ENCODE peak calls at places on chromosomes 11 and 22, in nine cellular contexts. E, F, D, W, P, N, G, X and U are unnamed samples.

GRCh38 chr22:38870312-38870741 is 1.7 kb downstream of the CBX6 start:
- DNase-seq in E (peak), F (peak), D (peak), W (peak), P (peak), N (peak), G (peak), X (peak), U (peak)

GRCh38 chr11:36062796-36063380 is 119.0 kb downstream of the LDLRAD3 start:
- DNase-seq in E (no peak), F (no peak), D (no peak), W (no peak), P (no peak), N (no peak), G (no peak), X (no peak), U (no peak)

GRCh38 chr11:122733301-122733686 is 77.8 kb downstream of the UBASH3B start:
- DNase-seq in E (peak), F (no peak), D (no peak), W (peak), P (no peak), N (no peak), G (peak), X (no peak), U (no peak)

GRCh38 chr22:45553333-45554039 is 50.8 kb downstream of the FBLN1 start:
- DNase-seq in E (peak), F (peak), D (peak), W (peak), P (peak), N (peak), G (peak), X (peak), U (peak)

GRCh38 chr11:14520902-14521151 is 641 bp upstream of the PSMA1 start:
- DNase-seq in E (no peak), F (no peak), D (no peak), W (no peak), P (no peak), N (no peak), G (no peak), X (no peak), U (no peak)

GRCh38 chr11:14189874-14190273 is 169.1 kb downstream of the RRAS2 start:
- DNase-seq in E (no peak), F (no peak), D (no peak), W (no peak), P (no peak), N (no peak), G (no peak), X (no peak), U (no peak)

GRCh38 chr11:90235536-90235935 is 12.7 kb upstream of the CHORDC1 start:
- DNase-seq in E (no peak), F (no peak), D (no peak), W (no peak), P (no peak), N (no peak), G (peak), X (no peak), U (no peak)

GRCh38 chr11:23991140-23991539 is 505.7 kb upstream of the LUZP2 start:
- DNase-seq in E (no peak), F (no peak), D (no peak), W (no peak), P (no peak), N (no peak), G (peak), X (no peak), U (no peak)

GRCh38 chr11:100680070-100680469 is 7.0 kb upstream of the ARHGAP42 start:
- DNase-seq in E (no peak), F (no peak), D (no peak), W (no peak), P (no peak), N (no peak), G (no peak), X (no peak), U (no peak)

GRCh38 chr11:77993902-77994301 is 566 bp downstream of the INTS4 start:
- DNase-seq in E (no peak), F (no peak), D (no peak), W (no peak), P (no peak), N (no peak), G (no peak), X (no peak), U (no peak)

GRCh38 chr11:76763573-76764348 is 19.4 kb upstream of the TSKU start:
- DNase-seq in E (no peak), F (no peak), D (no peak), W (no peak), P (no peak), N (no peak), G (peak), X (no peak), U (no peak)

GRCh38 chr11:64246874-64247728 is at the start of gene PPP1R14B:
- DNase-seq in E (peak), F (peak), D (peak), W (peak), P (peak), N (peak), G (peak), X (peak), U (peak)

GRCh38 chr22:47122441-47123000 is 360.1 kb downstream of the TBC1D22A start:
- DNase-seq in E (no peak), F (no peak), D (no peak), W (no peak), P (no peak), N (no peak), G (no peak), X (no peak), U (no peak)

GRCh38 chr11:70628176-70628860 is 230.0 kb downstream of the CTTN start:
- DNase-seq in E (no peak), F (no peak), D (no peak), W (no peak), P (no peak), N (no peak), G (no peak), X (no peak), U (no peak)

GRCh38 chr22:45058622-45058912 is 48.8 kb upstream of the PHF21B start:
- DNase-seq in E (no peak), F (no peak), D (no peak), W (no peak), P (no peak), N (no peak), G (peak), X (no peak), U (no peak)

GRCh38 chr11:126588630-126589491 is 233.4 kb downstream of the ST3GAL4 start:
- DNase-seq in E (peak), F (no peak), D (no peak), W (no peak), P (no peak), N (no peak), G (no peak), X (no peak), U (no peak)

GRCh38 chr11:1303196-1303821 is 6.1 kb downstream of the TOLLIP start:
- DNase-seq in E (peak), F (no peak), D (peak), W (peak), P (no peak), N (no peak), G (no peak), X (no peak), U (no peak)

GRCh38 chr11:5040876-5041275 is 5.5 kb upstream of the OR52J3 start:
- DNase-seq in E (no peak), F (no peak), D (no peak), W (no peak), P (no peak), N (no peak), G (no peak), X (no peak), U (no peak)

GRCh38 chr11:123770712-123771111 is 16.4 kb upstream of the OR6X1 start:
- DNase-seq in E (no peak), F (no peak), D (no peak), W (no peak), P (no peak), N (no peak), G (no peak), X (no peak), U (no peak)

GRCh38 chr22:49735411-49736311 is 92.0 kb downstream of the BRD1 start:
- DNase-seq in E (no peak), F (no peak), D (peak), W (peak), P (no peak), N (no peak), G (no peak), X (no peak), U (no peak)

GRCh38 chr22:41479671-41480396 is 10.9 kb downstream of the ACO2 start:
- DNase-seq in E (no peak), F (no peak), D (no peak), W (no peak), P (peak), N (no peak), G (peak), X (no peak), U (peak)

GRCh38 chr22:48694296-48694883 is 1133.3 kb downstream of the BRD1 start:
- DNase-seq in E (no peak), F (no peak), D (no peak), W (no peak), P (no peak), N (no peak), G (no peak), X (no peak), U (no peak)

GRCh38 chr11:69879734-69880005 is 60.5 kb upstream of the FGF3 start:
- DNase-seq in E (no peak), F (no peak), D (no peak), W (no peak), P (no peak), N (no peak), G (no peak), X (no peak), U (no peak)

GRCh38 chr22:17569971-17570511 is 6.7 kb downstream of the SLC25A18 start:
- DNase-seq in E (no peak), F (no peak), D (no peak), W (peak), P (no peak), N (no peak), G (peak), X (no peak), U (peak)

GRCh38 chr11:128756469-128756868 is 62.6 kb downstream of the FLI1 start:
- DNase-seq in E (no peak), F (no peak), D (no peak), W (no peak), P (no peak), N (no peak), G (no peak), X (no peak), U (no peak)

GRCh38 chr22:37355174-37355573 is 72.1 kb downstream of the ELFN2 start:
- DNase-seq in E (no peak), F (no peak), D (no peak), W (no peak), P (no peak), N (no peak), G (no peak), X (no peak), U (no peak)

GRCh38 chr22:49431559-49431958 is 396.1 kb downstream of the BRD1 start:
- DNase-seq in E (no peak), F (no peak), D (no peak), W (no peak), P (no peak), N (no peak), G (no peak), X (no peak), U (no peak)

GRCh38 chr11:86795962-86796361 is 4.4 kb upstream of the PRSS23 start:
- DNase-seq in E (no peak), F (no peak), D (no peak), W (no peak), P (no peak), N (no peak), G (no peak), X (no peak), U (no peak)

GRCh38 chr11:46564459-46564858 is 29.4 kb downstream of the AMBRA1 start:
- DNase-seq in E (no peak), F (no peak), D (no peak), W (no peak), P (no peak), N (no peak), G (peak), X (no peak), U (no peak)

GRCh38 chr11:65947133-65947532 is 1.9 kb downstream of the TSGA10IP start:
- DNase-seq in E (no peak), F (no peak), D (no peak), W (no peak), P (no peak), N (no peak), G (no peak), X (no peak), U (no peak)

GRCh38 chr11:64343740-64344133 is 3.7 kb downstream of the CCDC88B start:
- DNase-seq in E (no peak), F (no peak), D (no peak), W (peak), P (no peak), N (no peak), G (no peak), X (no peak), U (no peak)

GRCh38 chr11:45470151-45471001 is 184.2 kb upstream of the SYT13 start:
- DNase-seq in E (no peak), F (no peak), D (no peak), W (no peak), P (no peak), N (no peak), G (no peak), X (no peak), U (no peak)

GRCh38 chr11:95989216-95989615 is 65.3 kb upstream of the MTMR2 start:
- DNase-seq in E (no peak), F (no peak), D (no peak), W (no peak), P (no peak), N (no peak), G (no peak), X (no peak), U (no peak)